ENCODE peak calls at places on chromosomes 3 and 15, in nine cellular contexts. M is right atrium auricular region, G is cardiac muscle cell, T is mucosa of descending colon, J is astrocyte, C is IMR-90, B is left ventricle myocardium inferior, F is tibial artery, X is colonic mucosa. H is an unnamed sample. For H3K9me3, the result is how much of the 10 kb centered on the place peaks cover.

GRCh38 chr15:57418640-57419039 is 42.3 kb downstream of the CGNL1 start:
- DNase-seq in M (no peak), G (no peak), T (no peak), J (peak), C (no peak), B (no peak), F (no peak), X (no peak), H (no peak)

GRCh38 chr15:53978248-53978906 is at the start of gene UNC13C:
- DNase-seq in M (no peak), G (no peak), T (peak), J (no peak), C (no peak), B (peak), F (peak), X (peak), H (peak)

GRCh38 chr15:35519536-35520149 is 26.3 kb downstream of the DPH6 start:
- DNase-seq in M (no peak), G (peak), T (no peak), J (peak), C (peak), B (no peak), F (no peak), X (no peak), H (no peak)

GRCh38 chr15:93035953-93036810 is 52.8 kb downstream of the RGMA start:
- DNase-seq in M (no peak), G (peak), T (no peak), J (no peak), C (peak), B (no peak), F (peak), X (no peak), H (peak)

GRCh38 chr3:159185443-159186050 is 383.7 kb downstream of the MFSD1 start:
- DNase-seq in M (no peak), G (no peak), T (no peak), J (no peak), C (no peak), B (no peak), F (no peak), X (no peak), H (no peak)

GRCh38 chr3:176919836-176920760 is 277.2 kb downstream of the TBL1XR1 start:
- DNase-seq in M (no peak), G (peak), T (no peak), J (peak), C (peak), B (no peak), F (no peak), X (no peak), H (no peak)

GRCh38 chr15:67076147-67076843 is 10.9 kb downstream of the SMAD3 start:
- DNase-seq in M (no peak), G (peak), T (no peak), J (peak), C (peak), B (no peak), F (no peak), X (no peak), H (no peak)

GRCh38 chr15:34987623-34987981 is 485 bp downstream of the ZNF770 start:
- DNase-seq in M (no peak), G (no peak), T (no peak), J (no peak), C (no peak), B (no peak), F (no peak), X (peak), H (no peak)

GRCh38 chr15:59685737-59686297 is 3.3 kb downstream of the BNIP2 start:
- DNase-seq in M (no peak), G (peak), T (no peak), J (peak), C (peak), B (no peak), F (no peak), X (no peak), H (no peak)

GRCh38 chr3:17979248-17979647 is 236.8 kb upstream of the TBC1D5 start:
- DNase-seq in M (no peak), G (peak), T (no peak), J (no peak), C (no peak), B (no peak), F (no peak), X (no peak), H (no peak)

GRCh38 chr3:13461169-13462124 is 18.7 kb upstream of the HDAC11 start:
- DNase-seq in M (no peak), G (peak), T (peak), J (no peak), C (peak), B (peak), F (no peak), X (peak), H (peak)

GRCh38 chr3:169008772-169009358 is 654.6 kb downstream of the MECOM start:
- DNase-seq in M (no peak), G (no peak), T (no peak), J (no peak), C (no peak), B (no peak), F (no peak), X (no peak), H (no peak)

GRCh38 chr3:125460233-125460632 is 59.8 kb downstream of the SNX4 start:
- DNase-seq in M (no peak), G (no peak), T (no peak), J (no peak), C (no peak), B (no peak), F (no peak), X (no peak), H (no peak)

GRCh38 chr15:59616390-59616789 is 4.8 kb downstream of the GCNT3 start:
- DNase-seq in M (no peak), G (no peak), T (no peak), J (no peak), C (no peak), B (no peak), F (no peak), X (peak), H (no peak)

GRCh38 chr15:77107531-77108355 is 36.8 kb upstream of the TSPAN3 start:
- DNase-seq in M (peak), G (peak), T (no peak), J (peak), C (peak), B (peak), F (peak), X (peak), H (peak)

GRCh38 chr15:85499498-85499897 is 119.1 kb downstream of the AKAP13 start:
- DNase-seq in M (no peak), G (no peak), T (no peak), J (peak), C (peak), B (no peak), F (no peak), X (no peak), H (no peak)

GRCh38 chr15:59372352-59373211 is at the start of gene MYO1E:
- DNase-seq in M (peak), G (peak), T (peak), J (peak), C (peak), B (peak), F (peak), X (peak), H (peak)

GRCh38 chr15:74038707-74039655 is 43.4 kb downstream of the GOLGA6A start:
- DNase-seq in M (no peak), G (peak), T (no peak), J (peak), C (peak), B (no peak), F (no peak), X (no peak), H (no peak)

GRCh38 chr3:183827809-183828537 is 2.6 kb upstream of the MAP6D1 start:
- DNase-seq in M (no peak), G (no peak), T (no peak), J (no peak), C (no peak), B (no peak), F (no peak), X (no peak), H (no peak)

GRCh38 chr3:85912981-85913380 is 954.2 kb downstream of the CADM2 start:
- DNase-seq in M (no peak), G (no peak), T (no peak), J (peak), C (peak), B (no peak), F (no peak), X (no peak), H (no peak)

GRCh38 chr3:49469037-49469875 is 811 bp upstream of the DAG1 start:
- DNase-seq in M (peak), G (peak), T (peak), J (peak), C (peak), B (peak), F (peak), X (peak), H (peak)

GRCh38 chr3:194326192-194327029 is 24.7 kb downstream of the CPN2 start:
- DNase-seq in M (no peak), G (peak), T (no peak), J (peak), C (no peak), B (no peak), F (no peak), X (no peak), H (no peak)

GRCh38 chr3:184325269-184325668 is 10.9 kb downstream of the EIF4G1 start:
- DNase-seq in M (no peak), G (no peak), T (no peak), J (no peak), C (no peak), B (no peak), F (no peak), X (no peak), H (no peak)

GRCh38 chr3:31932990-31933389 is 48.1 kb downstream of the OSBPL10 start:
- DNase-seq in M (no peak), G (no peak), T (no peak), J (no peak), C (no peak), B (no peak), F (no peak), X (no peak), H (no peak)
- H3K4me3 ChIP-seq in M (no peak), G (no peak), T (no peak), J (no peak), C (no peak), B (no peak), F (no peak), X (no peak), H (no peak)

GRCh38 chr3:101803939-101804338 is 24.9 kb downstream of the NXPE3 start:
- DNase-seq in M (no peak), G (no peak), T (no peak), J (no peak), C (no peak), B (no peak), F (no peak), X (no peak), H (no peak)
- H3K9me3 ChIP-seq in M (under half), G (under half), T (under half), J (under half), C (under half), B (under half), F (under half), X (under half), H (under half)

GRCh38 chr15:40764766-40765136 is 883 bp downstream of the GCHFR start:
- DNase-seq in M (no peak), G (peak), T (no peak), J (no peak), C (no peak), B (no peak), F (no peak), X (no peak), H (no peak)
- H3K4me3 ChIP-seq in M (peak), G (peak), T (no peak), J (no peak), C (peak), B (peak), F (peak), X (peak), H (peak)

GRCh38 chr3:149552700-149553099 is 78.2 kb downstream of the TM4SF4 start:
- DNase-seq in M (no peak), G (no peak), T (no peak), J (no peak), C (no peak), B (no peak), F (no peak), X (no peak), H (no peak)

GRCh38 chr3:149554826-149555225 is 80.3 kb downstream of the TM4SF4 start:
- DNase-seq in M (no peak), G (peak), T (no peak), J (peak), C (peak), B (no peak), F (no peak), X (peak), H (no peak)

GRCh38 chr3:149551500-149551899 is 77.0 kb downstream of the TM4SF4 start:
- DNase-seq in M (no peak), G (no peak), T (no peak), J (no peak), C (no peak), B (no peak), F (no peak), X (no peak), H (no peak)

GRCh38 chr3:149555941-149556340 is 81.4 kb downstream of the TM4SF4 start:
- DNase-seq in M (no peak), G (peak), T (no peak), J (peak), C (no peak), B (peak), F (no peak), X (no peak), H (peak)

DNA sequence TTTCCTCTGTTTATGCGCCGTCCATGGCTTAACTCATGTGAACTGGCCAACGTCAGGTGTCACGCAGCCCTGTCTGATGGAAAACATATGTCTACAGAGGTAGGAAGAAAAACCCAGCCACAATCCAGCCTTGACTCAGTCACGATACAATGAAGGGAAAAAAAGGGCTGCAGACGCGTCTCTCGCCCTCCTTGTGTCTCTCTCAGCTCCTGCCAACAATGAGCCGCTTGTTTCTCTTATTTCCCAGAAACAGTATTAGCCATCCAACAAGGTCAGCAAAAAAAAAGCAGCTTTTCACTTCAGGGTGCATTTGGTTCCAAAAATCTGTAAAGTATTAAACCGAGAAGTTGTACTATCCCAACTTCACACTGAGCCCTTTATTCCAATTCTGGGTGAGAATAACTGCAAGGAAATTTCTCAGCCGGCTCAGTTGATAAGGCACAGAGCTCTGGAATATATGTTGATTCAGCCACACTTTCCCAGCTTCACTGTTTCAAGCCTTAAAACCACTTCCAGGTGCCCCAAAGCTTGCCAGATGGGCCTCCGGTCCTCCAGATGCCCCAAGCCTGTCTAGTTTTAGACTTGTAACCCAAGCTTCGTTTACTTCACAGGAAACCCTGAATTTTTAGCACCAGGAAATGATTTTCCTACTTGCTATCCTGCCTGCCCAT is 79.4 kb downstream of the TM4SF4 start:
- DNase-seq in M (no peak), G (peak), T (no peak), J (peak), C (peak), B (peak), F (peak), X (no peak), H (peak)
- H3K9me3 ChIP-seq in M (under half), G (under half), T (under half), J (under half), C (under half), B (under half), F (under half), X (under half), H (under half)

GRCh38 chr15:65722191-65722590 is 69.9 kb downstream of the DENND4A start:
- DNase-seq in M (no peak), G (no peak), T (no peak), J (no peak), C (no peak), B (no peak), F (no peak), X (no peak), H (no peak)
- H3K4me3 ChIP-seq in M (no peak), G (no peak), T (no peak), J (no peak), C (no peak), B (no peak), F (no peak), X (no peak), H (no peak)

GRCh38 chr15:25062551-25063430 is 108.0 kb downstream of the SNRPN start:
- DNase-seq in M (no peak), G (no peak), T (no peak), J (no peak), C (no peak), B (no peak), F (no peak), X (no peak), H (no peak)

GRCh38 chr15:25067725-25068309 is 113.0 kb downstream of the SNRPN start:
- DNase-seq in M (no peak), G (no peak), T (no peak), J (no peak), C (no peak), B (no peak), F (no peak), X (no peak), H (no peak)

GRCh38 chr15:25066708-25067107 is 111.9 kb downstream of the SNRPN start:
- DNase-seq in M (no peak), G (no peak), T (no peak), J (no peak), C (no peak), B (no peak), F (no peak), X (no peak), H (peak)

GRCh38 chr15:25065876-25066275 is 111.1 kb downstream of the SNRPN start:
- DNase-seq in M (no peak), G (no peak), T (no peak), J (no peak), C (no peak), B (no peak), F (no peak), X (no peak), H (peak)

GRCh38 chr15:25065286-25065685 is 110.5 kb downstream of the SNRPN start:
- DNase-seq in M (no peak), G (no peak), T (no peak), J (no peak), C (no peak), B (no peak), F (no peak), X (no peak), H (no peak)
- H3K9me3 ChIP-seq in M (half or more), G (under half), T (half or more), J (half or more), C (half or more), B (half or more), F (half or more), X (under half), H (half or more)

GRCh38 chr15:100710213-100710612 is 107.8 kb downstream of the ASB7 start:
- DNase-seq in M (peak), G (no peak), T (no peak), J (no peak), C (no peak), B (no peak), F (no peak), X (no peak), H (no peak)
- H3K4me3 ChIP-seq in M (no peak), G (no peak), T (no peak), J (no peak), C (no peak), B (no peak), F (no peak), X (no peak), H (no peak)